ENCODE peak calls at places on chromosome 2, in nine cellular contexts. E is mucosa of descending colon, N is IMR-90, B is right lobe of liver, J is AG10803, T is stomach, M is nephron progenitor cell, K is GM12865, F is hepatocyte. P is an unnamed sample.

GRCh38 chr2:17813742-17814458 is 2.4 kb upstream of the MSGN1 start:
- DNase-seq in E (no peak), N (no peak), B (no peak), J (peak; percentile 71), T (no peak), M (no peak), K (peak; percentile 89), F (no peak), P (no peak)

GRCh38 chr2:156687715-156688114 is 251.5 kb downstream of the GPD2 start:
- DNase-seq in E (no peak), N (peak; percentile 1), B (no peak), J (no peak), T (no peak), M (no peak), K (no peak), F (peak; percentile 9), P (no peak)

GRCh38 chr2:134815741-134816140 is 22.7 kb upstream of the ACMSD start:
- DNase-seq in E (no peak), N (no peak), B (no peak), J (no peak), T (no peak), M (no peak), K (no peak), F (no peak), P (no peak)

GRCh38 chr2:54574107-54574859 is 118.2 kb downstream of the SPTBN1 start:
- DNase-seq in E (peak; percentile 80), N (peak; percentile 60), B (no peak), J (no peak), T (peak; percentile 47), M (no peak), K (peak; percentile 79), F (peak; percentile 85), P (no peak)

GRCh38 chr2:230915297-230915696 is 9.7 kb downstream of the GPR55 start:
- DNase-seq in E (no peak), N (no peak), B (peak; percentile 11), J (no peak), T (peak; percentile 1), M (no peak), K (no peak), F (no peak), P (no peak)

GRCh38 chr2:46837112-46837454 is 78.5 kb downstream of the MCFD2 start:
- DNase-seq in E (no peak), N (no peak), B (peak; percentile 19), J (no peak), T (no peak), M (no peak), K (no peak), F (no peak), P (no peak)

GRCh38 chr2:56008661-56009411 is 85.3 kb upstream of the EFEMP1 start:
- DNase-seq in E (peak; percentile 46), N (peak; percentile 89), B (no peak), J (peak; percentile 83), T (no peak), M (peak; percentile 74), K (no peak), F (peak; percentile 47), P (no peak)

GRCh38 chr2:188338463-188338862 is 46.8 kb downstream of the GULP1 start:
- DNase-seq in E (no peak), N (no peak), B (no peak), J (no peak), T (no peak), M (no peak), K (no peak), F (no peak), P (no peak)

GRCh38 chr2:96771792-96772618 is 11.3 kb downstream of the CNNM4 start:
- DNase-seq in E (peak; percentile 79), N (no peak), B (no peak), J (no peak), T (peak; percentile 86), M (no peak), K (no peak), F (peak; percentile 48), P (peak; percentile 68)

GRCh38 chr2:111702119-111702808 is 181.7 kb downstream of the ANAPC1 start:
- DNase-seq in E (no peak), N (peak; percentile 58), B (peak; percentile 66), J (peak; percentile 52), T (peak; percentile 43), M (peak; percentile 54), K (peak; percentile 62), F (peak; percentile 55), P (no peak)

GRCh38 chr2:47654790-47655562 is 128.0 kb upstream of the MSH6 start:
- DNase-seq in E (no peak), N (no peak), B (no peak), J (no peak), T (no peak), M (no peak), K (peak; percentile 87), F (no peak), P (no peak)

GRCh38 chr2:32136097-32136496 is 29.6 kb upstream of the SLC30A6 start:
- DNase-seq in E (no peak), N (peak; percentile 60), B (no peak), J (peak; percentile 60), T (no peak), M (no peak), K (no peak), F (no peak), P (no peak)

DNA sequence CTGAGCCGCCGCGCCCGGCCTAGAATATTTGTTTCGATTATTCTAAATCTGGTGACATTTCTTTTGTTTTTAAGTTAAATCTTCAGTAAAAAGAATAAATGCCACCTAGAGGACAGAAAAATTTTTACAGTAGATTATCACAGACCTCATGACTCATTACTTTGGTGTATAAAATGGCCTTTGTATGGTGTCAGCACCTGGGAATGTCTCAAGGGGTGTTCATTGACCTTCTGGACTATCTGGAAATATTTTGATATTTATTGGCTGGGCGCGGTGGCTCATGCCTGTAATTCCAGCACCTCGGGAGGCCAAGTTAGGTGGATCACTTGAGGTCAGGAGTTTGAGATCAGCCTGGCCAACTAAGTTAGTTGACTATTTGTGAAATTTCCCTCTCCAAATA is 30.3 kb upstream of the SLC30A6 start:
- DNase-seq in E (no peak), N (peak; percentile 80), B (no peak), J (peak; percentile 78), T (no peak), M (no peak), K (peak; percentile 23), F (peak; percentile 65), P (no peak)
- TF ChIP-seq CTCF in E (no peak), N (peak; percentile 47), B (peak; percentile 31), J (peak; percentile 42), T (peak; percentile 19), M (no peak), K (no peak), F (peak; percentile 42), P (peak; percentile 44)

GRCh38 chr2:65638438-65638837 is 206.0 kb upstream of the SPRED2 start:
- DNase-seq in E (no peak), N (no peak), B (no peak), J (no peak), T (no peak), M (no peak), K (no peak), F (no peak), P (no peak)
- TF ChIP-seq CTCF in E (no peak), N (no peak), B (no peak), J (peak; percentile 32), T (no peak), M (peak; percentile 28), K (no peak), F (peak; percentile 5), P (no peak)

GRCh38 chr2:74831693-74832530 is 2.0 kb upstream of the HK2 start:
- DNase-seq in E (no peak), N (peak; percentile 62), B (no peak), J (peak; percentile 35), T (no peak), M (no peak), K (no peak), F (peak; percentile 48), P (no peak)

GRCh38 chr2:74834806-74835755 is 1.2 kb downstream of the HK2 start:
- DNase-seq in E (peak; percentile 80), N (peak; percentile 38), B (peak; percentile 52), J (peak; percentile 15), T (peak; percentile 60), M (peak; percentile 69), K (peak; percentile 84), F (peak; percentile 73), P (peak; percentile 55)

GRCh38 chr2:74836675-74837401 is 2.9 kb downstream of the HK2 start:
- DNase-seq in E (no peak), N (no peak), B (no peak), J (peak; percentile 6), T (no peak), M (no peak), K (no peak), F (no peak), P (no peak)

GRCh38 chr2:74835831-74836674 is 2.1 kb downstream of the HK2 start:
- DNase-seq in E (no peak), N (peak; percentile 53), B (no peak), J (peak; percentile 39), T (no peak), M (peak; percentile 22), K (peak; percentile 77), F (peak; percentile 59), P (no peak)

DNA sequence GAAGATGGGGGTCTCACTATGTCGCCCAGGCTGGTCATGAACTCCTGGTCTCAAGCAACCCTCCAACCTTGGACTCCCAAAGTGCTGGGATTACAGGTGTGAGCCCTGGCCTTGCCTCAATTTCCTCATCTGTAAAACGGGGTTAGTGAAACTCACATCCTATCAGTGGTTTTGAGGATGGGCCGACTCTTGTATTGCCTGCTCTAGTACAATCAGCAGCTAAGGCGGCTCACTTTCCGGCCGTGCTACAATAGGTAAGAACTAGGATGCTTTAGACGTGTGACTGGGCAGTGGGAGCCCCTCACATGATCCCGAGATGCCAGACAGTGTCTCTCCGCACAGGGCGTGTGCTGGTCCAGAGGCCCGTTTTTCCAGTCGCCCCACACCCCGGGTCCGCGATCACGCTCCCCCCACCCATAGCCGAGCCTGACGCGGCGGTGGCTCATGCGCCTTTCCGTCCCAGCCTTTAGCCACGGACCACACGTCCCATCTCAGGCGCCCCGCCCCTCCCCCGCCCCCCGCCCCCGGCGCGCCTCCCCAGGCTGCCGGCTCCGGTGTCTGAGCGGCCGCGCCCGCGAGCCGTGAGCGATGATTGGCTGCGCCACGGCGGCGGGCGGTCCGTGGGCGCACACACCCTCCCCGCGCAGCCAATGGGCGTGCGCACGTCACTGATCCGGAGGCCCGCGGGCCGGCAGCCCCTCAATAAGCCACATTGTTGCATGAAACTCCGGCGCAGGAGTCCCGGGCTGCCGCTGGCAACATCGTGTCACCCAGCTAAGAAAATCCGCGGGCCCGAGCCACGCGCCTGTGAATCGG is at the start of gene HK2:
- DNase-seq in E (peak; percentile 93), N (peak; percentile 88), B (peak; percentile 71), J (peak; percentile 89), T (peak; percentile 86), M (peak; percentile 87), K (peak; percentile 95), F (peak; percentile 95), P (peak; percentile 85)
- TF ChIP-seq CTCF in E (no peak), N (no peak), B (no peak), J (no peak), T (no peak), M (no peak), K (no peak), F (no peak), P (no peak)

DNA sequence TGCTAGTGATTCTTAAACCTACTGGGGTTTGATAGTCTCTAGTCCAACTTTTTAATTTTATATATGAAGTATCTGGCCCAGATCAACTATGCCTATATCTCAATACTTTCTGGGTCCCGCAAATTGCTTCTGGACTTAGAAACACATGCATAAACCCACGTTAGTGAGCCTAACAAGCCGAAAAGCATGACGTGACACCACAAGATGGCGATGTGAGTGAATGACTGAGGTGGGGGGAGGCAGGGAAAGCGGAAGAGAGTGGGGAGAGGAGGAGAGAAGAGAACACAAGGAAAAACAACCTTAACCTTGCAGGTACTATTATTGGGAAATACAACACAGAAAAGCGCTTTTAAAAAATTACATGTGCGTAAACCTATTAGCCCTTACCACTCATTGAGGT is 13.8 kb downstream of the PDIA6 start:
- DNase-seq in E (no peak), N (no peak), B (no peak), J (no peak), T (no peak), M (no peak), K (no peak), F (no peak), P (no peak)
- TF ChIP-seq CTCF in E (no peak), N (peak; percentile 8), B (no peak), J (no peak), T (no peak), M (no peak), K (no peak), F (no peak), P (no peak)